ENCODE peak calls at places on chromosomes 1 and 21, in four cellular contexts. R, I, B and K are unnamed samples.

GRCh38 chr1:59378621-59379020 is 81.7 kb downstream of the FGGY start:
- DNase-seq in R (no peak), I (no peak), B (no peak), K (no peak)

GRCh38 chr21:41283211-41283818 is 33.3 kb upstream of the FAM3B start:
- DNase-seq in R (peak), I (peak), B (peak), K (peak)

GRCh38 chr1:10236405-10237156 is 26.2 kb downstream of the KIF1B start:
- DNase-seq in R (no peak), I (no peak), B (no peak), K (no peak)

GRCh38 chr1:46380004-46380403 is 14.1 kb upstream of the FAAH start:
- DNase-seq in R (no peak), I (no peak), B (no peak), K (no peak)

GRCh38 chr1:20896824-20897223 is 109.7 kb upstream of the HP1BP3 start:
- DNase-seq in R (no peak), I (no peak), B (no peak), K (no peak)

GRCh38 chr1:212791676-212792395 is at the start of the genes NSL1 and TATDN3:
- DNase-seq in R (peak), I (peak), B (peak), K (peak)

GRCh38 chr21:41973427-41973831 is 19.6 kb upstream of the C2CD2 start:
- DNase-seq in R (no peak), I (no peak), B (no peak), K (no peak)

GRCh38 chr1:71270394-71270793 is 189.6 kb upstream of the ZRANB2 start:
- DNase-seq in R (no peak), I (no peak), B (no peak), K (no peak)

GRCh38 chr1:67372136-67372535 is 58.1 kb downstream of the SERBP1 start:
- DNase-seq in R (no peak), I (no peak), B (no peak), K (no peak)

GRCh38 chr1:32052887-32053286 is 19.9 kb upstream of the TMEM39B start:
- DNase-seq in R (no peak), I (no peak), B (no peak), K (no peak)

GRCh38 chr1:59947047-59947938 is 20.7 kb upstream of the CYP2J2 start:
- DNase-seq in R (peak), I (peak), B (peak), K (peak)

GRCh38 chr1:245585252-245585959 is 430.6 kb downstream of the KIF26B start:
- DNase-seq in R (no peak), I (no peak), B (no peak), K (no peak)

GRCh38 chr1:222465211-222466041 is 82.5 kb downstream of the HHIPL2 start:
- DNase-seq in R (peak), I (peak), B (peak), K (peak)

GRCh38 chr1:3141836-3142235 is 72.8 kb downstream of the PRDM16 start:
- DNase-seq in R (no peak), I (no peak), B (no peak), K (no peak)

GRCh38 chr1:203322480-203323179 is 17.3 kb downstream of the BTG2 start:
- DNase-seq in R (no peak), I (no peak), B (no peak), K (no peak)

GRCh38 chr1:161115132-161115711 is 2.6 kb downstream of the PFDN2 start:
- DNase-seq in R (no peak), I (peak), B (no peak), K (no peak)

GRCh38 chr1:12127206-12127810 is 39.5 kb upstream of the TNFRSF1B start:
- DNase-seq in R (no peak), I (peak), B (no peak), K (no peak)

GRCh38 chr1:30478799-30479198 is 244.6 kb downstream of the MATN1 start:
- DNase-seq in R (no peak), I (no peak), B (no peak), K (no peak)

GRCh38 chr21:45032332-45032731 is 42.0 kb upstream of the ADARB1 start:
- DNase-seq in R (no peak), I (no peak), B (no peak), K (no peak)

GRCh38 chr1:214707306-214708087 is 104.5 kb downstream of the CENPF start:
- DNase-seq in R (no peak), I (no peak), B (no peak), K (no peak)

GRCh38 chr1:160416369-160416768 is 16.0 kb downstream of the VANGL2 start:
- DNase-seq in R (no peak), I (no peak), B (no peak), K (peak)

GRCh38 chr1:153404768-153405167 is 11.6 kb upstream of the S100A7A start:
- DNase-seq in R (peak), I (peak), B (peak), K (peak)

GRCh38 chr1:119603695-119604094 is 44.4 kb downstream of the ZNF697 start:
- DNase-seq in R (no peak), I (no peak), B (no peak), K (no peak)

GRCh38 chr1:56924116-56924515 is 41.7 kb downstream of the C8B start:
- DNase-seq in R (no peak), I (no peak), B (no peak), K (no peak)

GRCh38 chr1:109047339-109047738 is 5.4 kb upstream of the WDR47 start:
- DNase-seq in R (no peak), I (no peak), B (no peak), K (no peak)

GRCh38 chr1:111738436-111739221 is 566 bp downstream of the INKA2 start:
- DNase-seq in R (peak), I (peak), B (no peak), K (peak)

GRCh38 chr1:246602194-246602593 is 35.9 kb downstream of the CNST start:
- DNase-seq in R (no peak), I (peak), B (no peak), K (no peak)

GRCh38 chr1:246933893-246934292 is 2.1 kb upstream of the AHCTF1 start:
- DNase-seq in R (no peak), I (no peak), B (no peak), K (no peak)

GRCh38 chr1:226223786-226224244 is 351 bp downstream of the MIXL1 start:
- DNase-seq in R (no peak), I (peak), B (no peak), K (peak)